ENCODE peak calls at places on chromosome 12, in eight cellular contexts. E is AG09319; B is GM12865; Y is bronchial epithelial cell; O is progenitor cell of endocrine pancreas; T is CD8-positive, alpha-beta T cell; K is AG04450; C is cardiac muscle cell. S is an unnamed sample.

GRCh38 chr12:85509857-85510256 is 229.8 kb downstream of the ALX1 start:
- DNase-seq in T (no peak), Y (no peak), O (no peak), K (no peak), C (no peak), E (no peak), B (peak; percentile 52), S (no peak)

GRCh38 chr12:9760699-9761406 is at the start of gene CD69:
- DNase-seq in Y (no peak), E (no peak), B (peak; percentile 91), K (no peak), C (no peak), T (peak; percentile 77), O (no peak), S (no peak)

GRCh38 chr12:113425960-113426453 is 3.8 kb downstream of the SDSL start:
- DNase-seq in C (no peak), T (no peak), E (no peak), K (no peak), O (no peak), Y (no peak), B (peak; percentile 74), S (peak; percentile 63)

GRCh38 chr12:68932701-68933563 is at the start of gene CPM:
- DNase-seq in T (peak; percentile 65), C (peak; percentile 68), E (no peak), Y (peak; percentile 49), K (no peak), O (peak; percentile 60), B (peak; percentile 50), S (peak; percentile 60)

GRCh38 chr12:1836854-1837411 is 16.6 kb downstream of the LRTM2 start:
- DNase-seq in E (no peak), C (no peak), B (no peak), T (no peak), Y (no peak), K (no peak), O (no peak), S (no peak)

GRCh38 chr12:124386059-124386458 is 91.2 kb downstream of the RFLNA start:
- DNase-seq in C (peak; percentile 38), Y (no peak), E (no peak), K (no peak), B (no peak), T (no peak), O (no peak), S (no peak)

GRCh38 chr12:15728118-15728598 is 61.0 kb downstream of the EPS8 start:
- DNase-seq in T (no peak), C (peak; percentile 73), E (peak; percentile 18), Y (peak; percentile 43), K (peak; percentile 21), B (no peak), O (no peak), S (no peak)

GRCh38 chr12:25558566-25558965 is 5.5 kb upstream of the LMNTD1 start:
- DNase-seq in Y (peak; percentile 33), T (no peak), C (no peak), B (no peak), O (no peak), E (no peak), K (no peak), S (no peak)

DNA sequence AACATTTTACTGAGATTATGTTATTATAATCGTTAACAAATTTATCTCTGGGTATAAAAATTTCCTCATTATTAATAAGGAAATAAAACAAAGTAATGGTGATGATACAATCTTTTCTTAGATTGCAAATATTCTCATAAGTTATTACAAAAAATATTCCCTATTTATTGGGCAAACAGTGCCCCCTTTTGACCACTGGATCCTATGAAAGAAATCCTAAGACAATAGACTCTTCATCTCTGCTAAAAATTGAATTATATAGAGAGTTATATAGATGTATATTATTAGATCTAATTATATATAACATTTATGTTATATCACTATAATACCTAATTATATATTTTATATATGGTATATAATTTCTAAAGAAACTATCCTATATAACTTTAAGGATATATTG is 94.2 kb upstream of the FGD4 start:
- DNase-seq in K (no peak), E (no peak), B (peak; percentile 61), Y (peak; percentile 32), C (peak; percentile 69), O (no peak), T (no peak), S (no peak)
- TF ChIP-seq CTCF in K (peak; percentile 39), E (no peak), B (peak; percentile 33), Y (no peak), C (peak; percentile 51), O (no peak), T (peak; percentile 72), S (peak; percentile 17)

DNA sequence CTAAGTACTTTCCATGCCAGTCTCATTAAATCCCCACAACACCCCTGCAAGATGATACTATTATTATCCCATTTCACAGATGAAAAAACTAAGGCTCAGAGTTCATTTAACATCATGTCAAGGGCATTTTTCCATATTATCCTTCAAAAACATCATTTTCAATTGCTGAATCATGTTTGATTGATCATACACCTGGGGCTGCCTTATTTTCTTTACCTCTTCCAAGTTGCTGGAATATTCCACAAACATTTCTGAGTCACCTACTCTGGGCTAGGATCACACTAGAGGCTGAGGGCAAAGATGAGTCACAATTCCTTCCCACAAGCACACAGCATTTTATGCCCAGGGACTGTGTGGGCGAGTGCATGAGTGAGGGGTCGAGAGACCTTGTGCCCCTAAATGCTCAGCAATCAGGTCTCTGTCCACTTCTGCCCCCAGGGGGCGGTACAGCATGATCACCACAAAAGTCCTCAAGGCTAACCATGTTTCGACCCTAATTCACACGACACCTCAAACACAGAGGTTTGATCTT is 14.1 kb upstream of the TMEM119 start:
- DNase-seq in K (no peak), O (no peak), E (no peak), B (peak; percentile 57), T (peak; percentile 64), C (peak; percentile 64), Y (peak; percentile 95), S (peak; percentile 78)
- TF ChIP-seq CTCF in K (peak; percentile 48), O (peak; percentile 55), E (peak; percentile 39), B (peak; percentile 43), T (peak; percentile 38), C (peak; percentile 54), Y (peak; percentile 36), S (peak; percentile 71)

DNA sequence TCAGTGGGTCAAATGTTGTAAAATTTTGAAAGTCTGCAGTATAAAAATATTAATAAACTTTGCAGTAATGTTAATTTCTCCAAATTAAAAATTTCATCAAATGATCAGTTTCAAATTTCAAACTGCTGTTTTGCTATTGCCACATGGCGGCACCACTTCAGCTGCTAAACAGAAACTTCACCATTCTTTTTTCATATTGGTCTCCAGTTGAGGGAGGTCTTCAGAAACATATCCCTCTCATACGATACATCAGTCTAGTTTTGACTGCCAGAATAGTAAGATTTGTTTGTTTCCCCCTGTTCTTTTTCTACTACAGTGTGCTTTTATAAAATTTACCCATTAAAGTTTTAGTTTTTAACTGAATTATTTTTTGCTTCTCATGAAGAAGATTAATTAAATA is 4.2 kb upstream of the TRHDE start:
- DNase-seq in B (no peak), C (no peak), Y (no peak), E (no peak), T (no peak), O (no peak), K (no peak), S (no peak)
- TF ChIP-seq CTCF in B (no peak), C (no peak), Y (no peak), E (peak; percentile 61), T (no peak), O (peak; percentile 33), K (peak; percentile 49), S (no peak)

DNA sequence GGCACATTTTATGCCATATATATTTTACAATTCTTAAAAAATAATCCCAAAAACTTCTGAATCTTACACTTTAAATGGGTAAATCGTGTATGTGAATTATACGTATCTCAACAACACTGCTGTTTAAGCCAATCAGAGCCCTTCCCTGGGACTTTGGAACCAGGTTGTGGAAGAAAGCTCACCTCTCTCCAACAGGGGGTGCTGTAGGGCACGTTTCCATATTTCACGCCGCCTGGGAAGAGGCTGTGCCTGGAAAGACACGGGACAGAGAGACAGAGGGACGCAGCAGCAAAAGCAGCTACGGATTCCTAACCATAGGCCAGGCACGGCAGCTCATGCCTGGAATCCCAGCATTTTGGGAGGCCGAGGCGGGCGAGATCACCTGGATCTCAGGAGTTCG is 29.4 kb upstream of the FBRSL1 start:
- DNase-seq in O (no peak), C (no peak), K (no peak), B (no peak), Y (no peak), E (no peak), T (no peak), S (peak; percentile 58)
- TF ChIP-seq CTCF in O (peak; percentile 45), C (peak; percentile 16), K (peak; percentile 27), B (peak; percentile 25), Y (peak; percentile 9), E (no peak), T (no peak), S (peak; percentile 37)

GRCh38 chr12:118357327-118358007 is 15.2 kb downstream of the TAOK3 start:
- DNase-seq in C (peak; percentile 78), B (peak; percentile 86), O (no peak), K (no peak), E (no peak), T (peak; percentile 51), Y (peak; percentile 65), S (no peak)
- TF ChIP-seq CTCF in C (no peak), B (peak; percentile 25), O (no peak), K (no peak), E (no peak), T (peak; percentile 24), Y (no peak), S (no peak)